ENCODE peak calls at places on chromosome 13, in seven cellular contexts. Z, M, S, L, V, H and I are unnamed samples.

GRCh38 chr13:21805733-21806132 is 134.9 kb downstream of the FGF9 start:
- DNase-seq in Z (no peak), H (no peak), V (no peak), S (no peak), M (no peak), L (no peak), I (no peak)

GRCh38 chr13:76991432-76991795 is 467 bp upstream of the CLN5 start:
- DNase-seq in S (peak), H (no peak), V (peak), M (no peak), Z (peak), L (no peak), I (peak)

GRCh38 chr13:37934339-37935191 is 65.0 kb upstream of the TRPC4 start:
- DNase-seq in Z (no peak), L (no peak), M (no peak), V (no peak), S (no peak), H (peak), I (no peak)

GRCh38 chr13:98576215-98576945 is 527 bp downstream of the STK24 start:
- DNase-seq in L (peak), S (peak), H (peak), M (no peak), V (peak), Z (no peak), I (no peak)

GRCh38 chr13:111247552-111247951 is 72.9 kb upstream of the TEX29 start:
- DNase-seq in Z (no peak), M (no peak), L (peak), S (no peak), V (no peak), H (no peak), I (no peak)

GRCh38 chr13:44280461-44280860 is 93.2 kb upstream of the SERP2 start:
- DNase-seq in M (no peak), H (no peak), S (no peak), V (no peak), Z (no peak), L (no peak), I (no peak)

GRCh38 chr13:99965329-99966000 is 6.1 kb downstream of the ZIC5 start:
- DNase-seq in H (no peak), Z (no peak), L (peak), M (no peak), S (no peak), V (no peak), I (no peak)

GRCh38 chr13:95153647-95154405 is 147.4 kb downstream of the ABCC4 start:
- DNase-seq in M (no peak), V (no peak), S (no peak), Z (no peak), L (peak), H (no peak), I (no peak)

GRCh38 chr13:73665279-73665678 is 468.9 kb downstream of the KLF12 start:
- DNase-seq in Z (no peak), H (no peak), M (no peak), S (no peak), V (no peak), L (no peak), I (no peak)

GRCh38 chr13:20492036-20492435 is 33.6 kb downstream of the CRYL1 start:
- DNase-seq in V (no peak), M (no peak), H (no peak), L (peak), Z (no peak), S (no peak), I (no peak)

GRCh38 chr13:40371531-40372125 is 294.8 kb downstream of the FOXO1 start:
- DNase-seq in M (no peak), V (no peak), L (no peak), S (no peak), H (no peak), Z (no peak), I (no peak)

GRCh38 chr13:99979453-99980200 is 2.0 kb upstream of the ZIC2 start:
- DNase-seq in L (peak), Z (no peak), M (peak), H (peak), V (no peak), S (no peak), I (no peak)

GRCh38 chr13:52916483-52916990 is 68.1 kb upstream of the PCDH8 start:
- DNase-seq in L (no peak), V (no peak), M (no peak), H (no peak), Z (no peak), S (no peak), I (no peak)

GRCh38 chr13:99704390-99704789 is 203.1 kb downstream of the TM9SF2 start:
- DNase-seq in H (no peak), S (no peak), V (no peak), M (no peak), L (peak), Z (no peak), I (no peak)

GRCh38 chr13:83219832-83220231 is 662.4 kb downstream of the SLITRK1 start:
- DNase-seq in M (no peak), V (no peak), L (no peak), Z (no peak), H (no peak), S (no peak), I (no peak)

GRCh38 chr13:73938375-73939070 is 195.7 kb downstream of the KLF12 start:
- DNase-seq in V (no peak), Z (no peak), L (peak), S (no peak), M (peak), H (no peak), I (no peak)

GRCh38 chr13:57823704-57824103 is 192.2 kb downstream of the PCDH17 start:
- DNase-seq in S (no peak), L (no peak), Z (no peak), H (no peak), V (no peak), M (no peak), I (no peak)

GRCh38 chr13:109945206-109945960 is 159.0 kb upstream of the IRS2 start:
- DNase-seq in L (no peak), V (no peak), M (peak), Z (no peak), H (no peak), S (no peak), I (no peak)

GRCh38 chr13:79812070-79812850 is 331.3 kb downstream of the NDFIP2 start:
- DNase-seq in S (no peak), M (no peak), Z (no peak), H (no peak), L (no peak), V (no peak), I (no peak)

GRCh38 chr13:89432997-89433396 is 1761.8 kb downstream of the SLITRK5 start:
- DNase-seq in S (no peak), L (no peak), Z (no peak), V (no peak), H (no peak), M (no peak), I (no peak)

GRCh38 chr13:100100115-100100879 is 11.4 kb downstream of the PCCA start:
- DNase-seq in V (no peak), Z (no peak), M (peak), H (no peak), S (no peak), L (no peak), I (no peak)

GRCh38 chr13:113062691-113063090 is 42.9 kb upstream of the F7 start:
- DNase-seq in H (no peak), M (no peak), V (no peak), S (no peak), Z (no peak), L (no peak), I (no peak)

GRCh38 chr13:73522937-73523336 is 464.1 kb downstream of the KLF5 start:
- DNase-seq in L (no peak), S (no peak), Z (no peak), M (no peak), H (peak), V (no peak), I (no peak)

GRCh38 chr13:84609716-84610115 is 727.4 kb upstream of the SLITRK1 start:
- DNase-seq in S (no peak), V (no peak), H (no peak), Z (no peak), M (no peak), L (no peak), I (no peak)

GRCh38 chr13:33017410-33017929 is 1.2 kb downstream of the KL start:
- DNase-seq in V (no peak), H (peak), L (no peak), S (no peak), M (no peak), Z (no peak), I (no peak)

GRCh38 chr13:113848431-113849260 is 15.2 kb downstream of the GAS6 start:
- DNase-seq in L (no peak), M (no peak), Z (no peak), S (no peak), H (no peak), V (no peak), I (no peak)

GRCh38 chr13:46389985-46390384 is 2.9 kb upstream of the RUBCNL start:
- DNase-seq in Z (no peak), L (no peak), H (no peak), M (no peak), V (no peak), S (no peak), I (no peak)

GRCh38 chr13:28120317-28120716 is 18.0 kb upstream of the PAN3 start:
- DNase-seq in S (no peak), V (no peak), L (no peak), H (no peak), M (no peak), Z (no peak), I (no peak)

GRCh38 chr13:28582225-28582891 is 76.6 kb upstream of the POMP start:
- DNase-seq in V (no peak), S (no peak), Z (no peak), M (no peak), H (no peak), L (peak), I (no peak)

GRCh38 chr13:52925775-52926285 is 77.4 kb upstream of the PCDH8 start:
- DNase-seq in L (peak), M (no peak), S (no peak), V (no peak), H (no peak), Z (no peak), I (no peak)

GRCh38 chr13:27182844-27183497 is 11.4 kb upstream of the USP12 start:
- DNase-seq in V (no peak), L (no peak), S (no peak), H (no peak), M (peak), Z (no peak), I (no peak)

GRCh38 chr13:112188298-112188610 is 121.3 kb downstream of the SOX1 start:
- DNase-seq in H (no peak), Z (no peak), M (no peak), V (no peak), S (no peak), L (no peak), I (no peak)

GRCh38 chr13:112690242-112690943 is 555 bp downstream of the ATP11A start:
- DNase-seq in V (no peak), Z (peak), L (peak), M (peak), H (peak), S (no peak), I (no peak)

GRCh38 chr13:41075034-41075433 is 13.7 kb downstream of the WBP4 start:
- DNase-seq in M (no peak), S (no peak), L (peak), Z (peak), H (no peak), V (peak), I (no peak)